ENCODE peak calls at places on chromosomes 13 and 19, in five cellular contexts. One of them, this sample, is unnamed.
A peak's percentile ranks its signal among the peaks of the same experiment; 100 is the strongest.

GRCh38 chr13:40238761-40239160 is 427.7 kb downstream of the FOXO1 start:
- DNase-seq in psoas muscle: no peak
- DNase-seq in anterior cingulate cortex: no peak
- DNase-seq in HCEC 1CT: no peak
- DNase-seq in NB4: no peak
- DNase-seq in this sample: no peak

GRCh38 chr19:30528919-30529318 is 156.7 kb downstream of the ZNF536 start:
- DNase-seq in NB4: no peak
- DNase-seq in HCEC 1CT: no peak
- DNase-seq in anterior cingulate cortex: no peak
- DNase-seq in psoas muscle: no peak
- DNase-seq in this sample: no peak

GRCh38 chr19:843180-843835 is 2.5 kb downstream of the PRTN3 start:
- DNase-seq in NB4: peak; percentile 66
- DNase-seq in anterior cingulate cortex: no peak
- DNase-seq in HCEC 1CT: no peak
- DNase-seq in psoas muscle: peak; percentile 31
- DNase-seq in this sample: no peak

GRCh38 chr19:40501599-40501998 is 34.8 kb downstream of the SPTBN4 start:
- DNase-seq in NB4: no peak
- DNase-seq in anterior cingulate cortex: no peak
- DNase-seq in psoas muscle: no peak
- DNase-seq in HCEC 1CT: no peak
- DNase-seq in this sample: no peak

GRCh38 chr13:98879965-98880364 is 97.9 kb downstream of the DOCK9 start:
- DNase-seq in NB4: no peak
- DNase-seq in HCEC 1CT: no peak
- DNase-seq in anterior cingulate cortex: no peak
- DNase-seq in psoas muscle: peak; percentile 31
- DNase-seq in this sample: no peak

GRCh38 chr19:49836176-49837008 is 14.6 kb upstream of the PTOV1 start:
- DNase-seq in NB4: peak; percentile 28
- DNase-seq in HCEC 1CT: no peak
- DNase-seq in anterior cingulate cortex: no peak
- DNase-seq in psoas muscle: no peak
- DNase-seq in this sample: no peak

GRCh38 chr13:41428155-41428554 is 29.2 kb upstream of the RGCC start:
- DNase-seq in anterior cingulate cortex: peak; percentile 38
- DNase-seq in HCEC 1CT: no peak
- DNase-seq in psoas muscle: no peak
- DNase-seq in NB4: no peak
- DNase-seq in this sample: no peak

GRCh38 chr13:96934889-96935490 is 59.3 kb downstream of the OXGR1 start:
- DNase-seq in HCEC 1CT: no peak
- DNase-seq in NB4: no peak
- DNase-seq in psoas muscle: no peak
- DNase-seq in anterior cingulate cortex: no peak
- DNase-seq in this sample: no peak

GRCh38 chr13:99907627-99908026 is 63.9 kb downstream of the ZIC5 start:
- DNase-seq in anterior cingulate cortex: no peak
- DNase-seq in HCEC 1CT: no peak
- DNase-seq in psoas muscle: no peak
- DNase-seq in NB4: no peak
- DNase-seq in this sample: no peak

GRCh38 chr13:99151516-99151915 is 49.1 kb upstream of the UBAC2 start:
- DNase-seq in NB4: peak; percentile 53
- DNase-seq in anterior cingulate cortex: no peak
- DNase-seq in psoas muscle: no peak
- DNase-seq in HCEC 1CT: peak; percentile 59
- DNase-seq in this sample: no peak

GRCh38 chr19:6267552-6268381 is 12.0 kb downstream of the MLLT1 start:
- DNase-seq in HCEC 1CT: no peak
- DNase-seq in psoas muscle: no peak
- DNase-seq in anterior cingulate cortex: no peak
- DNase-seq in NB4: no peak
- DNase-seq in this sample: no peak

GRCh38 chr13:49995535-49996165 is 1.2 kb upstream of the TRIM13 start:
- DNase-seq in psoas muscle: no peak
- DNase-seq in anterior cingulate cortex: no peak
- DNase-seq in NB4: peak; percentile 84
- DNase-seq in HCEC 1CT: no peak
- DNase-seq in this sample: peak; percentile 55

GRCh38 chr19:45339629-45340028 is 921 bp upstream of the KLC3 start:
- DNase-seq in psoas muscle: no peak
- DNase-seq in HCEC 1CT: no peak
- DNase-seq in NB4: no peak
- DNase-seq in anterior cingulate cortex: no peak
- DNase-seq in this sample: no peak

GRCh38 chr13:20116213-20116612 is 44.6 kb downstream of the GJA3 start:
- DNase-seq in HCEC 1CT: no peak
- DNase-seq in NB4: no peak
- DNase-seq in psoas muscle: no peak
- DNase-seq in anterior cingulate cortex: no peak
- DNase-seq in this sample: no peak

GRCh38 chr13:110989331-110989730 is 74.5 kb upstream of the ANKRD10 start:
- DNase-seq in NB4: no peak
- DNase-seq in psoas muscle: no peak
- DNase-seq in HCEC 1CT: peak; percentile 27
- DNase-seq in anterior cingulate cortex: no peak
- DNase-seq in this sample: no peak

GRCh38 chr19:29098863-29099481 is 114.0 kb downstream of the UQCRFS1 start:
- DNase-seq in HCEC 1CT: no peak
- DNase-seq in anterior cingulate cortex: peak; percentile 16
- DNase-seq in psoas muscle: peak; percentile 84
- DNase-seq in NB4: peak; percentile 10
- DNase-seq in this sample: no peak

GRCh38 chr19:42252365-42253244 is 2.3 kb downstream of the ERF start:
- DNase-seq in HCEC 1CT: peak; percentile 49
- DNase-seq in anterior cingulate cortex: peak; percentile 88
- DNase-seq in psoas muscle: no peak
- DNase-seq in NB4: no peak
- DNase-seq in this sample: peak; percentile 66

GRCh38 chr13:112670118-112670517 is 19.7 kb upstream of the ATP11A start:
- DNase-seq in anterior cingulate cortex: no peak
- DNase-seq in NB4: no peak
- DNase-seq in psoas muscle: no peak
- DNase-seq in HCEC 1CT: no peak
- DNase-seq in this sample: no peak

GRCh38 chr19:32018014-32018413 is 327.4 kb upstream of the ZNF507 start:
- DNase-seq in psoas muscle: no peak
- DNase-seq in NB4: peak; percentile 6
- DNase-seq in HCEC 1CT: no peak
- DNase-seq in anterior cingulate cortex: no peak
- DNase-seq in this sample: no peak

GRCh38 chr19:23071087-23071511 is 45.7 kb upstream of the ZNF730 start:
- DNase-seq in NB4: peak; percentile 51
- DNase-seq in HCEC 1CT: no peak
- DNase-seq in anterior cingulate cortex: no peak
- DNase-seq in psoas muscle: peak; percentile 14
- DNase-seq in this sample: no peak

GRCh38 chr19:4775627-4776152 is 15.8 kb upstream of the FEM1A start:
- DNase-seq in psoas muscle: no peak
- DNase-seq in HCEC 1CT: no peak
- DNase-seq in NB4: no peak
- DNase-seq in anterior cingulate cortex: no peak
- DNase-seq in this sample: no peak

GRCh38 chr19:50238043-50238442 is 34.6 kb downstream of the MYH14 start:
- DNase-seq in anterior cingulate cortex: no peak
- DNase-seq in psoas muscle: no peak
- DNase-seq in HCEC 1CT: no peak
- DNase-seq in NB4: no peak
- DNase-seq in this sample: no peak

GRCh38 chr19:40716031-40716654 is 543 bp downstream of the COQ8B start:
- DNase-seq in psoas muscle: peak; percentile 40
- DNase-seq in NB4: no peak
- DNase-seq in HCEC 1CT: peak; percentile 78
- DNase-seq in anterior cingulate cortex: no peak
- DNase-seq in this sample: no peak

GRCh38 chr13:113548171-113548641 is 36.3 kb upstream of the TFDP1 start:
- DNase-seq in psoas muscle: no peak
- DNase-seq in NB4: no peak
- DNase-seq in HCEC 1CT: no peak
- DNase-seq in anterior cingulate cortex: peak; percentile 38
- DNase-seq in this sample: no peak

GRCh38 chr19:4970558-4971423 is 1.9 kb downstream of the KDM4B start:
- DNase-seq in anterior cingulate cortex: no peak
- DNase-seq in NB4: no peak
- DNase-seq in HCEC 1CT: no peak
- DNase-seq in psoas muscle: no peak
- DNase-seq in this sample: peak; percentile 31

This sample was measured in Kasumi-1.